ENCODE peak calls at places on chromosomes 3 and 15, in ten cellular contexts. Y is lower leg skin; K is heart right ventricle; A is stimulated activated CD4-positive, alpha-beta T cell treated with anti-CD3 and anti-CD28 coated beads, Interleukin-2, amount 100 ng/mL, for 48 hours; J is aorta; H is T-helper 9 cell; I is A549; W is lung microvascular endothelial cell; X is left ventricle myocardium inferior; C is prostate gland. Q is an unnamed sample.

GRCh38 chr3:129051776-129052400 is 8.7 kb upstream of the GP9 start:
- DNase-seq in I (no peak), K (no peak), W (no peak), H (no peak), A (no peak), J (peak; percentile 67), C (no peak), X (peak; percentile 43), Y (no peak), Q (no peak)

GRCh38 chr3:160225181-160226025 is at the start of gene C3orf80:
- DNase-seq in C (no peak), H (no peak), Y (no peak), J (peak; percentile 83), I (peak; percentile 66), K (peak; percentile 21), X (peak; percentile 36), A (peak; percentile 43), W (peak; percentile 69), Q (peak; percentile 17)

GRCh38 chr3:47892284-47892683 is 89.3 kb downstream of the DHX30 start:
- DNase-seq in H (no peak), W (no peak), Y (no peak), C (no peak), I (no peak), X (no peak), J (no peak), K (no peak), A (no peak), Q (no peak)

GRCh38 chr3:105686324-105686897 is 182.4 kb downstream of the CBLB start:
- DNase-seq in X (no peak), W (peak; percentile 57), J (no peak), H (no peak), A (no peak), I (peak; percentile 16), C (no peak), Y (no peak), K (no peak), Q (peak; percentile 6)

GRCh38 chr3:110227987-110228386 is 843.6 kb upstream of the NECTIN3 start:
- DNase-seq in C (no peak), K (no peak), H (no peak), I (no peak), X (no peak), A (no peak), J (no peak), W (no peak), Y (no peak), Q (no peak)

GRCh38 chr3:160378331-160379109 is 20.5 kb downstream of the IFT80 start:
- DNase-seq in K (no peak), W (no peak), X (no peak), H (no peak), I (no peak), J (no peak), A (no peak), C (no peak), Y (no peak), Q (no peak)

GRCh38 chr3:180855364-180855763 is 57.1 kb upstream of the FXR1 start:
- DNase-seq in W (peak; percentile 35), Y (no peak), C (no peak), H (no peak), J (no peak), K (no peak), I (peak; percentile 6), A (no peak), X (no peak), Q (no peak)

GRCh38 chr15:87860743-87861142 is 395.8 kb downstream of the NTRK3 start:
- DNase-seq in W (no peak), K (no peak), I (no peak), X (no peak), C (no peak), H (no peak), J (no peak), A (no peak), Y (no peak), Q (no peak)

GRCh38 chr15:69093127-69093526 is 67.3 kb upstream of the GLCE start:
- DNase-seq in I (peak; percentile 96), Y (no peak), H (no peak), W (peak; percentile 48), C (no peak), K (peak; percentile 34), A (no peak), X (peak; percentile 29), J (no peak), Q (no peak)

GRCh38 chr15:38886315-38887163 is 321.9 kb upstream of the RASGRP1 start:
- DNase-seq in C (no peak), J (no peak), W (peak; percentile 24), H (no peak), Y (no peak), A (no peak), I (peak; percentile 78), X (no peak), K (no peak), Q (peak; percentile 55)

GRCh38 chr3:58231666-58232065 is 5.9 kb upstream of the ABHD6 start:
- DNase-seq in X (no peak), C (no peak), Y (no peak), H (no peak), K (no peak), A (no peak), J (no peak), W (peak; percentile 36), I (no peak), Q (no peak)

GRCh38 chr3:134081211-134081610 is 51.5 kb upstream of the SLCO2A1 start:
- DNase-seq in Y (no peak), W (no peak), K (no peak), H (no peak), C (no peak), J (no peak), I (no peak), A (no peak), X (no peak), Q (no peak)

GRCh38 chr15:66955871-66956585 is 109.4 kb upstream of the SMAD3 start:
- DNase-seq in C (no peak), A (no peak), I (peak; percentile 67), H (no peak), K (no peak), J (no peak), X (no peak), W (peak; percentile 50), Y (peak; percentile 82), Q (no peak)

GRCh38 chr15:42085236-42085605 is 9.1 kb downstream of the PLA2G4D start:
- DNase-seq in C (no peak), X (no peak), J (no peak), Y (peak; percentile 69), A (no peak), K (no peak), I (no peak), W (no peak), H (no peak), Q (no peak)

GRCh38 chr3:10344147-10344943 is 23.4 kb upstream of the SEC13 start:
- DNase-seq in Y (no peak), K (peak; percentile 35), I (peak; percentile 56), C (peak; percentile 12), W (peak; percentile 68), J (peak; percentile 77), A (peak; percentile 59), H (peak; percentile 42), X (no peak), Q (no peak)

GRCh38 chr3:70820397-70820796 is 508.0 kb upstream of the MDFIC2 start:
- DNase-seq in W (no peak), J (no peak), H (no peak), C (no peak), Y (no peak), X (no peak), I (no peak), A (no peak), K (no peak), Q (no peak)

GRCh38 chr15:62828364-62828763 is 214.2 kb upstream of the TPM1 start:
- DNase-seq in K (no peak), I (no peak), J (no peak), X (no peak), W (no peak), H (no peak), A (no peak), C (no peak), Y (no peak), Q (no peak)

GRCh38 chr3:123110238-123110952 is 43.6 kb downstream of the PDIA5 start:
- DNase-seq in W (no peak), C (no peak), I (no peak), Y (no peak), J (no peak), H (no peak), K (no peak), A (no peak), X (no peak), Q (no peak)

GRCh38 chr3:198065897-198066296 is 105.9 kb downstream of the LMLN start:
- DNase-seq in X (no peak), Y (no peak), J (no peak), K (no peak), C (no peak), W (no peak), H (no peak), I (no peak), A (no peak), Q (no peak)

GRCh38 chr15:81308260-81308659 is 15.7 kb downstream of the STARD5 start:
- DNase-seq in K (no peak), C (no peak), X (no peak), A (no peak), I (no peak), Y (no peak), H (no peak), J (no peak), W (no peak), Q (no peak)

GRCh38 chr3:79032686-79033318 is 735.0 kb downstream of the ROBO1 start:
- DNase-seq in H (no peak), A (no peak), I (peak; percentile 69), W (peak; percentile 43), J (no peak), K (peak; percentile 23), X (no peak), C (peak; percentile 15), Y (no peak), Q (no peak)

GRCh38 chr3:13876451-13876850 is 3.4 kb downstream of the WNT7A start:
- DNase-seq in Y (no peak), C (no peak), W (no peak), I (no peak), A (no peak), J (peak; percentile 21), H (no peak), K (no peak), X (no peak), Q (no peak)

GRCh38 chr3:62607287-62608029 is 234.1 kb upstream of the FEZF2 start:
- DNase-seq in C (no peak), A (no peak), H (no peak), K (peak; percentile 62), I (no peak), X (peak; percentile 53), W (no peak), Y (no peak), J (no peak), Q (peak; percentile 45)

GRCh38 chr3:5205165-5205941 is 17.8 kb downstream of the EDEM1 start:
- DNase-seq in I (no peak), C (no peak), J (no peak), W (no peak), X (no peak), A (no peak), K (no peak), H (no peak), Y (no peak), Q (no peak)

GRCh38 chr15:29090617-29091466 is 178.8 kb downstream of the NSMCE3 start:
- DNase-seq in K (no peak), C (no peak), J (no peak), H (peak; percentile 26), W (peak; percentile 51), A (peak; percentile 56), I (peak; percentile 41), X (no peak), Y (no peak), Q (no peak)

GRCh38 chr15:58576657-58577056 is 144.9 kb downstream of the LIPC start:
- DNase-seq in W (no peak), K (no peak), A (no peak), X (no peak), H (no peak), I (no peak), J (no peak), Y (no peak), C (no peak), Q (no peak)

GRCh38 chr3:193910886-193911738 is 224.8 kb upstream of the HES1 start:
- DNase-seq in Y (no peak), I (peak; percentile 8), W (no peak), C (no peak), A (no peak), J (no peak), X (no peak), K (no peak), H (no peak), Q (no peak)

GRCh38 chr3:22734756-22735155 is 468.4 kb upstream of the UBE2E2 start:
- DNase-seq in C (no peak), J (no peak), I (no peak), Y (no peak), H (no peak), A (no peak), K (no peak), W (no peak), X (no peak), Q (no peak)

Q was measured in GM04504.